ENCODE peak calls at places on chromosomes 16 and 17, in five cellular contexts. One of them, this sample, is unnamed.

GRCh38 chr17:45394913-45395568 is 37.6 kb downstream of the ARHGAP27 start:
- DNase-seq in adrenal gland: peak; percentile 65
- DNase-seq in ovary: peak; percentile 75
- DNase-seq in prostate gland: peak; percentile 51
- DNase-seq in transverse colon: peak; percentile 65
- DNase-seq in this sample: peak; percentile 71

GRCh38 chr17:5893741-5894140 is 176.4 kb upstream of the WSCD1 start:
- DNase-seq in adrenal gland: no peak
- DNase-seq in ovary: no peak
- DNase-seq in prostate gland: no peak
- DNase-seq in transverse colon: no peak
- DNase-seq in this sample: no peak

GRCh38 chr17:70716551-70716950 is 547.2 kb downstream of the KCNJ2 start:
- DNase-seq in adrenal gland: no peak
- DNase-seq in ovary: no peak
- DNase-seq in prostate gland: no peak
- DNase-seq in transverse colon: no peak
- DNase-seq in this sample: no peak

GRCh38 chr17:57870283-57870635 is 20.4 kb upstream of the MRPS23 start:
- DNase-seq in adrenal gland: no peak
- DNase-seq in ovary: no peak
- DNase-seq in prostate gland: no peak
- DNase-seq in transverse colon: no peak
- DNase-seq in this sample: no peak

GRCh38 chr17:74267579-74267978 is 6.5 kb upstream of the DNAI2 start:
- DNase-seq in adrenal gland: no peak
- DNase-seq in ovary: no peak
- DNase-seq in prostate gland: no peak
- DNase-seq in transverse colon: no peak
- DNase-seq in this sample: no peak

GRCh38 chr17:19275457-19276082 is 38.4 kb downstream of the EPN2 start:
- DNase-seq in adrenal gland: no peak
- DNase-seq in ovary: no peak
- DNase-seq in prostate gland: no peak
- DNase-seq in transverse colon: no peak
- DNase-seq in this sample: no peak

GRCh38 chr17:72365857-72366415 is 245.1 kb downstream of the SOX9 start:
- DNase-seq in adrenal gland: no peak
- DNase-seq in ovary: no peak
- DNase-seq in prostate gland: no peak
- DNase-seq in transverse colon: no peak
- DNase-seq in this sample: no peak

GRCh38 chr16:58040945-58041627 is 15.5 kb downstream of the MMP15 start:
- DNase-seq in adrenal gland: no peak
- DNase-seq in ovary: no peak
- DNase-seq in prostate gland: no peak
- DNase-seq in transverse colon: no peak
- DNase-seq in this sample: no peak

GRCh38 chr17:8801135-8801840 is 2.1 kb upstream of the MFSD6L start:
- DNase-seq in adrenal gland: no peak
- DNase-seq in ovary: no peak
- DNase-seq in prostate gland: no peak
- DNase-seq in transverse colon: no peak
- DNase-seq in this sample: no peak

GRCh38 chr17:74513987-74514631 is 17.2 kb downstream of the CD300LB start:
- DNase-seq in adrenal gland: no peak
- DNase-seq in ovary: no peak
- DNase-seq in prostate gland: no peak
- DNase-seq in transverse colon: no peak
- DNase-seq in this sample: peak; percentile 91

GRCh38 chr17:67032985-67033384 is 11.4 kb upstream of the CACNG1 start:
- DNase-seq in adrenal gland: no peak
- DNase-seq in ovary: no peak
- DNase-seq in prostate gland: no peak
- DNase-seq in transverse colon: no peak
- DNase-seq in this sample: no peak

GRCh38 chr16:30376508-30376907 is 1.9 kb downstream of the MYL11 start:
- DNase-seq in adrenal gland: no peak
- DNase-seq in ovary: peak; percentile 53
- DNase-seq in prostate gland: no peak
- DNase-seq in transverse colon: no peak
- DNase-seq in this sample: no peak

GRCh38 chr16:59045496-59045895 is 311.4 kb upstream of the GOT2 start:
- DNase-seq in adrenal gland: no peak
- DNase-seq in ovary: no peak
- DNase-seq in prostate gland: no peak
- DNase-seq in transverse colon: no peak
- DNase-seq in this sample: no peak

GRCh38 chr17:17044846-17045561 is 2.7 kb downstream of the MPRIP start:
- DNase-seq in adrenal gland: no peak
- DNase-seq in ovary: no peak
- DNase-seq in prostate gland: no peak
- DNase-seq in transverse colon: no peak
- DNase-seq in this sample: no peak

GRCh38 chr16:22813946-22814325 is at the start of gene HS3ST2:
- DNase-seq in adrenal gland: peak; percentile 41
- DNase-seq in ovary: no peak
- DNase-seq in prostate gland: peak; percentile 25
- DNase-seq in transverse colon: peak; percentile 20
- DNase-seq in this sample: peak; percentile 2

GRCh38 chr17:11889266-11889665 is 108.0 kb downstream of the ZNF18 start:
- DNase-seq in adrenal gland: no peak
- DNase-seq in ovary: no peak
- DNase-seq in prostate gland: no peak
- DNase-seq in transverse colon: no peak
- DNase-seq in this sample: no peak

GRCh38 chr17:76079577-76080206 is 710 bp downstream of the ZACN start:
- DNase-seq in adrenal gland: no peak
- DNase-seq in ovary: no peak
- DNase-seq in prostate gland: no peak
- DNase-seq in transverse colon: no peak
- DNase-seq in this sample: no peak

GRCh38 chr17:76081295-76082210 is 2.6 kb downstream of the ZACN start:
- DNase-seq in adrenal gland: no peak
- DNase-seq in ovary: no peak
- DNase-seq in prostate gland: no peak
- DNase-seq in transverse colon: no peak
- DNase-seq in this sample: no peak

GRCh38 chr17:76080934-76081287 is 1.9 kb downstream of the ZACN start:
- DNase-seq in adrenal gland: no peak
- DNase-seq in ovary: no peak
- DNase-seq in prostate gland: no peak
- DNase-seq in transverse colon: no peak
- DNase-seq in this sample: no peak

GRCh38 chr17:76078859-76079576 is at the start of gene ZACN:
- DNase-seq in adrenal gland: no peak
- DNase-seq in ovary: no peak
- DNase-seq in prostate gland: no peak
- DNase-seq in transverse colon: no peak
- DNase-seq in this sample: no peak

GRCh38 chr17:76080207-76080933 is 1.4 kb downstream of the ZACN start:
- DNase-seq in adrenal gland: no peak
- DNase-seq in ovary: no peak
- DNase-seq in prostate gland: no peak
- DNase-seq in transverse colon: no peak
- DNase-seq in this sample: no peak
- TF ChIP-seq POLR2A in adrenal gland: no peak
- TF ChIP-seq POLR2A in ovary: no peak
- TF ChIP-seq POLR2A in prostate gland: no peak
- TF ChIP-seq POLR2A in transverse colon: no peak
- TF ChIP-seq POLR2A in this sample: peak; percentile 10

DNA sequence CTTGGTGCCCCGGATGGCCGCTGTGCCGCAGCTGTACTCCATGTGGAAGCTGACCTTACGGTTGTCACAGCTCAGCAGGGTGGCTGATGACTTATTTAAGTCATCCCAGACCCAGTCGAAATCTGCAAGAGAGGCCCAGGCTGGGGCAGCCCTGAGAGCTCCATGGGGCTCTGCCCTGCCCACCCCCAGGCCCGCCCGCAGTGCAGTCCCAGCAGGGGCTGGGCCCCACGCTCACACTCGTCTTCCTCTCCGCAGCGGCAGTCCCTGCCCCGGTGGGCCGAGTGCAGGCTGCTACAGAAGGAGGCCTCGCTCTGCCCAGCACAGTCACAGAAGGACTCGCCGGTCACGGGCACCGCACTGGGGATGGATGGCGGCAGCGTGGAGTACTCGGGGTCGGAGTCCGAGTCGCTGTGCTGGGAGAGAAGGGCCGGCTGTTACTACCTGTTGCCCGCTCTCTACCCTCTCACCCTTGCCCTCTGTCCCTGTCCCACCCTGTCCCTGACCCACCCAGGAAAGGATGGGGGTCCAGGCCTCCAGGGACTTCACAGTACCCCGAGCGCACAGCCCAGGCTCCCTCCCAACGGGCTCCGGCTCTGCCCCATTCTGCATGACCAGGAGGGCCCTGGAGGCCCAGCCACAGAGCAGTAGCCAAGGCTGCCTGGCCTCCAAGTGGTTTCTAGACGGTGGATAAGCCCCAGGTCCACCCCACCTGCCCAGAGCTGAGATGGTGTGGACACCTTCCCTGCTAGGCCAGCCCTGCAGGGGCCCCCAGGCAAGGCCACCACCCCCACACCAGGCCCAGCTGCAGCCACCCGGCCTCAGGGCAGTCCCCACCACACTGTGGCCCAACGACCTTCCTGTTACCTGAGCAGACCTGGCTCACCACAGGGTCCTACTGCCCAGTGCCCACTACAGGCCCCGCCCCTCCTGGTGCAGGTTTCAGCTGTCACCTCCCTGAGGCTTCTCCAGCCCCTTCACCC is 3.9 kb downstream of the SPSB3 start:
- DNase-seq in adrenal gland: no peak
- DNase-seq in ovary: peak; percentile 28
- DNase-seq in prostate gland: no peak
- DNase-seq in transverse colon: peak; percentile 10
- DNase-seq in this sample: no peak
- TF ChIP-seq POLR2A in adrenal gland: no peak
- TF ChIP-seq POLR2A in ovary: no peak
- TF ChIP-seq POLR2A in prostate gland: no peak
- TF ChIP-seq POLR2A in transverse colon: no peak
- TF ChIP-seq POLR2A in this sample: no peak

DNA sequence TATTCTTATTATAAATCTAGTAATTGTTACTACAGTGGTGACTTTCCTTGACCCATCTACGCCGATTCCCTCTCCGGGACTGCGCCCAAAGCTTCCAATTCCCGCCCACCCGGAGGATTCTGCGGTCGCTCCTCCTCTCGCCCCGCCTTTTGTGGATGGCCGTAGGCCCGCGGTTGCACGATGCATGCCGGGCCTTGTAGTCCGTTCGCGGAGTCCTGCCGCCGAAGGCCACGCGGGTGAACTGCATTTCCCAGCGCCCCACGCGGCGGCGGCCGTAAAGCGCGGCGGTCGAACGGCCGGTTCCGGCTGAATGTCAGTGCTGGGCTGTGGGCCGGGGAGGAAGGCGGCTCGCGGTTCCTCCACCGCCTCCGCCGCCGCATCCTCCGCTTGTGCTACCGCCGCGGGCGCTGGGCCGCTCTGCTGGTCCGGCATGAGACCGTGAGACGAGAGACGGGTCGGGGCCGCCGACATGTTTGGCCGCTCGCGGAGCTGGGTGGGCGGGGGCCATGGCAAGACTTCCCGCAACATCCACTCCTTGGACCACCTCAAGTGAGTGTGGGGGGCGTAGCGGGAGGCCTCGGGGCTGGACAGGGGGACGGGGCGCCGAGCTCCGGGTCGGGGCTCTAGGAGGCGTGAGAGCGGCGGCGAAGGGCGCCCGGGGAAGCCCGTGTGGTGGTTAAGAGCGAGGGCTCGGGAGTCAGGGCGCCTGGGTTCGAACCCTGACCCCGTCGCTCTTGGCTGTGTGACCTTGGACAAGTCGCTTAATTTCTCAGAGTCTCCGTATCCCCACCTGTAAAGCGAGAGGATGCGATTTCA is at the start of gene CLEC16A:
- DNase-seq in adrenal gland: peak; percentile 99
- DNase-seq in ovary: peak; percentile 98
- DNase-seq in prostate gland: peak; percentile 96
- DNase-seq in transverse colon: peak; percentile 98
- DNase-seq in this sample: peak; percentile 97
- TF ChIP-seq POLR2A in adrenal gland: peak; percentile 75
- TF ChIP-seq POLR2A in ovary: no peak
- TF ChIP-seq POLR2A in prostate gland: peak; percentile 80
- TF ChIP-seq POLR2A in transverse colon: peak; percentile 83
- TF ChIP-seq POLR2A in this sample: peak; percentile 76

GRCh38 chr16:31713945-31714898 is 159.4 kb upstream of the ZNF267 start:
- DNase-seq in adrenal gland: no peak
- DNase-seq in ovary: no peak
- DNase-seq in prostate gland: no peak
- DNase-seq in transverse colon: no peak
- DNase-seq in this sample: peak; percentile 36
- TF ChIP-seq POLR2A in adrenal gland: no peak
- TF ChIP-seq POLR2A in ovary: no peak
- TF ChIP-seq POLR2A in prostate gland: no peak
- TF ChIP-seq POLR2A in transverse colon: no peak
- TF ChIP-seq POLR2A in this sample: no peak

GRCh38 chr17:44184212-44184810 is 2.5 kb upstream of the TMUB2 start:
- DNase-seq in adrenal gland: no peak
- DNase-seq in ovary: no peak
- DNase-seq in prostate gland: no peak
- DNase-seq in transverse colon: no peak
- DNase-seq in this sample: no peak

GRCh38 chr17:44188757-44189403 is 2.1 kb downstream of the TMUB2 start:
- DNase-seq in adrenal gland: no peak
- DNase-seq in ovary: no peak
- DNase-seq in prostate gland: no peak
- DNase-seq in transverse colon: no peak
- DNase-seq in this sample: no peak

GRCh38 chr17:44187131-44187899 is 543 bp downstream of the TMUB2 start:
- DNase-seq in adrenal gland: no peak
- DNase-seq in ovary: no peak
- DNase-seq in prostate gland: no peak
- DNase-seq in transverse colon: no peak
- DNase-seq in this sample: peak; percentile 90

GRCh38 chr17:44183024-44183423 is 3.7 kb upstream of the TMUB2 start:
- DNase-seq in adrenal gland: no peak
- DNase-seq in ovary: no peak
- DNase-seq in prostate gland: no peak
- DNase-seq in transverse colon: no peak
- DNase-seq in this sample: no peak

GRCh38 chr17:44186307-44187130 is at the start of gene TMUB2:
- DNase-seq in adrenal gland: peak; percentile 99
- DNase-seq in ovary: peak; percentile 99
- DNase-seq in prostate gland: peak; percentile 99
- DNase-seq in transverse colon: peak; percentile 100
- DNase-seq in this sample: peak; percentile 100
- TF ChIP-seq POLR2A in adrenal gland: peak; percentile 65
- TF ChIP-seq POLR2A in ovary: peak; percentile 71
- TF ChIP-seq POLR2A in prostate gland: peak; percentile 91
- TF ChIP-seq POLR2A in transverse colon: peak; percentile 84
- TF ChIP-seq POLR2A in this sample: peak; percentile 91

DNA sequence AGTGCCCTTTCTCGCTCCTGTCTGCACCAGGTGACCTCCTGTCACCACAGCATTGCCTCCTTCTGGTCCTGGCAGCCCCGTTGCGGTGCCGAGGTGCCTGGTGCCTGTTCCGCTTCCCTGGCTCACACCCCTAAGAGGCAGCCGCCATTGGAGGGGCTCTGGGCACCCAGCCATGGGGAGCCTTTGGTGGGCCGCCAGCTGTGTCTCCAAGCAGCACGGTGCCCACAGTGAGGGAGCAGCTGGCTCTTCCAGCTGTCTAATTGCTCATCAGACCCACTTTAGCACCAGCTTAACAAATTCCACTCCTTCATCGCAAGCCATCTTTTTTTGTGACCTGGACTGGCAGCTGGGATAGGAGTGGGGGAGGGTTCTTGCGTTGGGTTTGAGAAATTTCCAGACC is 276.1 kb downstream of the SNX29 start:
- DNase-seq in adrenal gland: no peak
- DNase-seq in ovary: no peak
- DNase-seq in prostate gland: no peak
- DNase-seq in transverse colon: no peak
- DNase-seq in this sample: no peak
- TF ChIP-seq POLR2A in adrenal gland: no peak
- TF ChIP-seq POLR2A in ovary: no peak
- TF ChIP-seq POLR2A in prostate gland: no peak
- TF ChIP-seq POLR2A in transverse colon: no peak
- TF ChIP-seq POLR2A in this sample: no peak

This sample was measured in erythroblast.